ENCODE peak calls at places on chromosome 6, in ten cellular contexts. One of them, this sample, is unnamed.

GRCh38 chr6:169752074-169752623 is 727 bp downstream of the ERMARD start:
- DNase-seq in testis: peak
- DNase-seq in ovary: no peak
- DNase-seq in osteocyte: no peak
- DNase-seq in PC-3: no peak
- DNase-seq in retinal pigment epithelial cell: no peak
- DNase-seq in right lobe of liver: no peak
- DNase-seq in fibroblast of pulmonary artery: no peak
- DNase-seq in CD8-positive, alpha-beta T cell: no peak
- DNase-seq in endothelial cell: no peak
- DNase-seq in this sample: no peak

GRCh38 chr6:108408453-108408852 is 113.6 kb downstream of the AFG1L start:
- DNase-seq in testis: no peak
- DNase-seq in ovary: no peak
- DNase-seq in osteocyte: no peak
- DNase-seq in PC-3: no peak
- DNase-seq in retinal pigment epithelial cell: no peak
- DNase-seq in right lobe of liver: no peak
- DNase-seq in fibroblast of pulmonary artery: peak
- DNase-seq in CD8-positive, alpha-beta T cell: no peak
- DNase-seq in endothelial cell: no peak
- DNase-seq in this sample: no peak

GRCh38 chr6:65896140-65896539 is 189.1 kb upstream of the EYS start:
- DNase-seq in testis: no peak
- DNase-seq in ovary: no peak
- DNase-seq in osteocyte: no peak
- DNase-seq in PC-3: no peak
- DNase-seq in retinal pigment epithelial cell: no peak
- DNase-seq in right lobe of liver: no peak
- DNase-seq in fibroblast of pulmonary artery: no peak
- DNase-seq in CD8-positive, alpha-beta T cell: no peak
- DNase-seq in endothelial cell: no peak
- DNase-seq in this sample: no peak

GRCh38 chr6:6024220-6024619 is 17.5 kb upstream of the NRN1 start:
- DNase-seq in testis: no peak
- DNase-seq in ovary: no peak
- DNase-seq in osteocyte: no peak
- DNase-seq in PC-3: no peak
- DNase-seq in retinal pigment epithelial cell: no peak
- DNase-seq in right lobe of liver: no peak
- DNase-seq in fibroblast of pulmonary artery: no peak
- DNase-seq in CD8-positive, alpha-beta T cell: no peak
- DNase-seq in endothelial cell: no peak
- DNase-seq in this sample: no peak

GRCh38 chr6:20454201-20454824 is 52.6 kb downstream of the E2F3 start:
- DNase-seq in testis: no peak
- DNase-seq in ovary: no peak
- DNase-seq in osteocyte: no peak
- DNase-seq in PC-3: peak
- DNase-seq in retinal pigment epithelial cell: no peak
- DNase-seq in right lobe of liver: no peak
- DNase-seq in fibroblast of pulmonary artery: no peak
- DNase-seq in CD8-positive, alpha-beta T cell: no peak
- DNase-seq in endothelial cell: no peak
- DNase-seq in this sample: no peak

GRCh38 chr6:152700427-152700826 is 2.7 kb downstream of the MYCT1 start:
- DNase-seq in testis: no peak
- DNase-seq in ovary: no peak
- DNase-seq in osteocyte: no peak
- DNase-seq in PC-3: no peak
- DNase-seq in retinal pigment epithelial cell: no peak
- DNase-seq in right lobe of liver: no peak
- DNase-seq in fibroblast of pulmonary artery: peak
- DNase-seq in CD8-positive, alpha-beta T cell: no peak
- DNase-seq in endothelial cell: no peak
- DNase-seq in this sample: no peak

GRCh38 chr6:124356811-124357210 is 553.1 kb downstream of the NKAIN2 start:
- DNase-seq in testis: no peak
- DNase-seq in ovary: no peak
- DNase-seq in osteocyte: no peak
- DNase-seq in PC-3: no peak
- DNase-seq in retinal pigment epithelial cell: no peak
- DNase-seq in right lobe of liver: no peak
- DNase-seq in fibroblast of pulmonary artery: no peak
- DNase-seq in CD8-positive, alpha-beta T cell: no peak
- DNase-seq in endothelial cell: no peak
- DNase-seq in this sample: no peak

GRCh38 chr6:106125925-106126435 is 39.8 kb downstream of the PRDM1 start:
- DNase-seq in testis: no peak
- DNase-seq in ovary: no peak
- DNase-seq in osteocyte: peak
- DNase-seq in PC-3: no peak
- DNase-seq in retinal pigment epithelial cell: no peak
- DNase-seq in right lobe of liver: no peak
- DNase-seq in fibroblast of pulmonary artery: no peak
- DNase-seq in CD8-positive, alpha-beta T cell: no peak
- DNase-seq in endothelial cell: no peak
- DNase-seq in this sample: peak

DNA sequence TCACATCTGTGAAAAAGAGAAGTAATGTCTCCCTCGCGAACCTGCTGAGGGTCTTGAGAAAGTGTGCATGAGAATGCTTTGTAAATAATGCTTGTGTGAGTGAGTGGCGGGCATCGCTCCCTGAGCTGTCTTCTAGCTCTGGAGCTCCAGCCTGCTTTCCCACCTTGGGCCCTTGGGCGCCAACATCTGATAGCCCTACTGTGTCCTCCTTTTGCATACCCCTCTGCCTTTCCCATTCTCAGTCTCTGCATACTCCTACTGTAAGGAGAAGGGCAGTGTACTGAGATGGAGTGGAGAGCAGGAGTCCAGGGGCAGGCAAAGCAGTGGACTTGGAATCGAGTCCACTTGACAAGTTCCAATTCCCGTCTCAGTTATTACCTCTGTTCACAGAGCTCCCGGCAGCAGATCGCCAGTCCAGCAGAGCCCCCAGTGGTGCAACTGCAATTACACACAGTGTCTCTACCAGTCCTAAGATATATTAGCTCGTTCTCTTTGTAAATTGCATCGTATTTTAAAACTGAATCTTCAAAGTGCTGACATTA is 855 bp upstream of the NCR2 start:
- DNase-seq in testis: no peak
- DNase-seq in ovary: no peak
- DNase-seq in osteocyte: no peak
- DNase-seq in PC-3: peak
- DNase-seq in retinal pigment epithelial cell: no peak
- DNase-seq in right lobe of liver: no peak
- DNase-seq in fibroblast of pulmonary artery: peak
- DNase-seq in CD8-positive, alpha-beta T cell: no peak
- DNase-seq in endothelial cell: no peak
- DNase-seq in this sample: no peak
- TF ChIP-seq CTCF in testis: no peak
- TF ChIP-seq CTCF in ovary: no peak
- TF ChIP-seq CTCF in osteocyte: peak
- TF ChIP-seq CTCF in PC-3: peak
- TF ChIP-seq CTCF in retinal pigment epithelial cell: peak
- TF ChIP-seq CTCF in right lobe of liver: no peak
- TF ChIP-seq CTCF in fibroblast of pulmonary artery: peak
- TF ChIP-seq CTCF in CD8-positive, alpha-beta T cell: no peak
- TF ChIP-seq CTCF in endothelial cell: no peak
- TF ChIP-seq CTCF in this sample: no peak

GRCh38 chr6:149746147-149746946 is at the start of gene NUP43:
- DNase-seq in testis: peak
- DNase-seq in ovary: peak
- DNase-seq in osteocyte: peak
- DNase-seq in PC-3: peak
- DNase-seq in retinal pigment epithelial cell: peak
- DNase-seq in right lobe of liver: peak
- DNase-seq in fibroblast of pulmonary artery: peak
- DNase-seq in CD8-positive, alpha-beta T cell: peak
- DNase-seq in endothelial cell: peak
- DNase-seq in this sample: peak
- TF ChIP-seq CTCF in testis: peak
- TF ChIP-seq CTCF in ovary: peak
- TF ChIP-seq CTCF in osteocyte: peak
- TF ChIP-seq CTCF in PC-3: peak
- TF ChIP-seq CTCF in retinal pigment epithelial cell: peak
- TF ChIP-seq CTCF in right lobe of liver: peak
- TF ChIP-seq CTCF in fibroblast of pulmonary artery: peak
- TF ChIP-seq CTCF in CD8-positive, alpha-beta T cell: peak
- TF ChIP-seq CTCF in endothelial cell: peak
- TF ChIP-seq CTCF in this sample: peak

GRCh38 chr6:138005846-138006245 is 101.4 kb downstream of the PERP start:
- DNase-seq in testis: no peak
- DNase-seq in ovary: no peak
- DNase-seq in osteocyte: no peak
- DNase-seq in PC-3: no peak
- DNase-seq in retinal pigment epithelial cell: no peak
- DNase-seq in right lobe of liver: no peak
- DNase-seq in fibroblast of pulmonary artery: no peak
- DNase-seq in CD8-positive, alpha-beta T cell: no peak
- DNase-seq in endothelial cell: no peak
- DNase-seq in this sample: no peak

GRCh38 chr6:138001750-138002349 is 105.4 kb downstream of the PERP start:
- DNase-seq in testis: peak
- DNase-seq in ovary: peak
- DNase-seq in osteocyte: no peak
- DNase-seq in PC-3: peak
- DNase-seq in retinal pigment epithelial cell: no peak
- DNase-seq in right lobe of liver: no peak
- DNase-seq in fibroblast of pulmonary artery: peak
- DNase-seq in CD8-positive, alpha-beta T cell: peak
- DNase-seq in endothelial cell: peak
- DNase-seq in this sample: no peak

GRCh38 chr6:138000955-138001354 is 106.3 kb downstream of the PERP start:
- DNase-seq in testis: no peak
- DNase-seq in ovary: no peak
- DNase-seq in osteocyte: no peak
- DNase-seq in PC-3: no peak
- DNase-seq in retinal pigment epithelial cell: no peak
- DNase-seq in right lobe of liver: no peak
- DNase-seq in fibroblast of pulmonary artery: no peak
- DNase-seq in CD8-positive, alpha-beta T cell: no peak
- DNase-seq in endothelial cell: no peak
- DNase-seq in this sample: no peak

GRCh38 chr6:138007014-138007472 is 100.2 kb downstream of the PERP start:
- DNase-seq in testis: no peak
- DNase-seq in ovary: no peak
- DNase-seq in osteocyte: no peak
- DNase-seq in PC-3: peak
- DNase-seq in retinal pigment epithelial cell: peak
- DNase-seq in right lobe of liver: peak
- DNase-seq in fibroblast of pulmonary artery: peak
- DNase-seq in CD8-positive, alpha-beta T cell: no peak
- DNase-seq in endothelial cell: peak
- DNase-seq in this sample: no peak

GRCh38 chr6:138004423-138005287 is 102.6 kb downstream of the PERP start:
- DNase-seq in testis: peak
- DNase-seq in ovary: no peak
- DNase-seq in osteocyte: no peak
- DNase-seq in PC-3: peak
- DNase-seq in retinal pigment epithelial cell: no peak
- DNase-seq in right lobe of liver: no peak
- DNase-seq in fibroblast of pulmonary artery: peak
- DNase-seq in CD8-positive, alpha-beta T cell: no peak
- DNase-seq in endothelial cell: peak
- DNase-seq in this sample: no peak
- TF ChIP-seq CTCF in testis: peak
- TF ChIP-seq CTCF in ovary: no peak
- TF ChIP-seq CTCF in osteocyte: peak
- TF ChIP-seq CTCF in PC-3: peak
- TF ChIP-seq CTCF in retinal pigment epithelial cell: peak
- TF ChIP-seq CTCF in right lobe of liver: peak
- TF ChIP-seq CTCF in fibroblast of pulmonary artery: peak
- TF ChIP-seq CTCF in CD8-positive, alpha-beta T cell: peak
- TF ChIP-seq CTCF in endothelial cell: peak
- TF ChIP-seq CTCF in this sample: peak

GRCh38 chr6:42962096-42962495 is 1.5 kb downstream of the GNMT start:
- DNase-seq in testis: no peak
- DNase-seq in ovary: no peak
- DNase-seq in osteocyte: no peak
- DNase-seq in PC-3: no peak
- DNase-seq in retinal pigment epithelial cell: no peak
- DNase-seq in right lobe of liver: no peak
- DNase-seq in fibroblast of pulmonary artery: no peak
- DNase-seq in CD8-positive, alpha-beta T cell: no peak
- DNase-seq in endothelial cell: no peak
- DNase-seq in this sample: no peak

GRCh38 chr6:42961020-42961470 is 491 bp downstream of the GNMT start:
- DNase-seq in testis: no peak
- DNase-seq in ovary: no peak
- DNase-seq in osteocyte: no peak
- DNase-seq in PC-3: no peak
- DNase-seq in retinal pigment epithelial cell: no peak
- DNase-seq in right lobe of liver: peak
- DNase-seq in fibroblast of pulmonary artery: no peak
- DNase-seq in CD8-positive, alpha-beta T cell: no peak
- DNase-seq in endothelial cell: no peak
- DNase-seq in this sample: no peak

GRCh38 chr6:42963179-42963854 is 2.8 kb downstream of the GNMT start:
- DNase-seq in testis: no peak
- DNase-seq in ovary: no peak
- DNase-seq in osteocyte: no peak
- DNase-seq in PC-3: no peak
- DNase-seq in retinal pigment epithelial cell: no peak
- DNase-seq in right lobe of liver: no peak
- DNase-seq in fibroblast of pulmonary artery: no peak
- DNase-seq in CD8-positive, alpha-beta T cell: no peak
- DNase-seq in endothelial cell: no peak
- DNase-seq in this sample: no peak

GRCh38 chr6:42962502-42963178 is 2.1 kb downstream of the GNMT start:
- DNase-seq in testis: no peak
- DNase-seq in ovary: no peak
- DNase-seq in osteocyte: no peak
- DNase-seq in PC-3: no peak
- DNase-seq in retinal pigment epithelial cell: no peak
- DNase-seq in right lobe of liver: no peak
- DNase-seq in fibroblast of pulmonary artery: no peak
- DNase-seq in CD8-positive, alpha-beta T cell: no peak
- DNase-seq in endothelial cell: no peak
- DNase-seq in this sample: no peak

DNA sequence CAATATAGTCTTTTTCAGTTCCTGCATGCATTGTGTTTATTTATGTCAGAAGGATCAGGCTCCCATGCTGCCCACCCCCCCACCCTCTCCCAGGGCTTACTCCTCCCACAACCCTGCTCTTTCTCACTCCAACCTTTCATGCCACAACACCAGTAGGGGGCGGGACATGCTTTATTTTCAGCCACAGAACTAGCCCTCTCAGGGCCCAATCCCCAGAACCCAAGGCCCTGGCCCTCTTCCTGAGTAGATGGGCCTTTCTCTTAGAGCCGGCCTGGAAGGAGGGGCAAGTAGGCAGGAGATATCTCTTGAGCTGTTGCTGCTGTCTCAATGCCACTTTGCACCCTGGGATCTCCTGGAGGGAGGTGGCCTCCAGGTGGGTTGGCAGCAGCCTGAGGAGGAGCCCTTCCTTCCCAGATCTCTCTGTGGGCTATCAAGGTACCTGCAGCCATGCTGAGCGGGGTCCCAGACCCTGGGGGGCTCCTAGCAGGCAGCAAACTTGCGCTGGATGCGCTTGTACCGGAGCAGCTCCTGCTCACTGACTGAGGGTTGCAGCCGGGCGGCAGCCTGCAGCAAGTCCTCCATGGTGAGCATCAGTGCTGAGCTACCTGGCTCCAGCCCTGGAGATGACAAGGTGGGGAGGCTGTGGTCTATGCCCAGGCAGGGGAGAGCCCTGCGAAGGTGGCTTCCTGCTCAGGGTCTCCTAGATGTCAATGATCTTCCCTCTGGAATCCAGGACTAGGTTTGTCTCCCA is 3.5 kb downstream of the GNMT start:
- DNase-seq in testis: no peak
- DNase-seq in ovary: no peak
- DNase-seq in osteocyte: no peak
- DNase-seq in PC-3: peak
- DNase-seq in retinal pigment epithelial cell: no peak
- DNase-seq in right lobe of liver: no peak
- DNase-seq in fibroblast of pulmonary artery: peak
- DNase-seq in CD8-positive, alpha-beta T cell: no peak
- DNase-seq in endothelial cell: peak
- DNase-seq in this sample: no peak
- TF ChIP-seq CTCF in testis: no peak
- TF ChIP-seq CTCF in ovary: no peak
- TF ChIP-seq CTCF in osteocyte: peak
- TF ChIP-seq CTCF in PC-3: peak
- TF ChIP-seq CTCF in retinal pigment epithelial cell: peak
- TF ChIP-seq CTCF in right lobe of liver: peak
- TF ChIP-seq CTCF in fibroblast of pulmonary artery: peak
- TF ChIP-seq CTCF in CD8-positive, alpha-beta T cell: no peak
- TF ChIP-seq CTCF in endothelial cell: peak
- TF ChIP-seq CTCF in this sample: no peak